ENCODE peak calls at places on chromosome 4, in seven cellular contexts. Q, B, O, R, X, F and S are unnamed samples.

GRCh38 chr4:90185416-90185815 is 58.2 kb downstream of the CCSER1 start:
- DNase-seq in Q (no peak), B (no peak), O (no peak), R (no peak), X (no peak), F (no peak), S (no peak)

GRCh38 chr4:53173576-53173975 is 192.3 kb downstream of the SCFD2 start:
- DNase-seq in Q (no peak), B (no peak), O (no peak), R (no peak), X (no peak), F (no peak), S (no peak)

GRCh38 chr4:140049024-140049923 is 104.7 kb downstream of the MAML3 start:
- DNase-seq in Q (no peak), B (peak; percentile 62), O (no peak), R (peak; percentile 59), X (no peak), F (no peak), S (no peak)

GRCh38 chr4:20408596-20408995 is 156.9 kb downstream of the SLIT2 start:
- DNase-seq in Q (no peak), B (no peak), O (no peak), R (peak; percentile 34), X (no peak), F (no peak), S (no peak)

GRCh38 chr4:13328591-13328990 is 155.5 kb downstream of the RAB28 start:
- DNase-seq in Q (no peak), B (no peak), O (no peak), R (no peak), X (no peak), F (no peak), S (no peak)

GRCh38 chr4:105145913-105146285 is 777 bp upstream of the TET2 start:
- DNase-seq in Q (peak; percentile 6), B (no peak), O (peak; percentile 48), R (no peak), X (no peak), F (no peak), S (peak; percentile 64)

GRCh38 chr4:153222790-153223417 is 18.7 kb downstream of the TRIM2 start:
- DNase-seq in Q (peak; percentile 38), B (peak; percentile 77), O (peak; percentile 46), R (peak; percentile 53), X (peak; percentile 30), F (no peak), S (peak; percentile 40)

GRCh38 chr4:48093949-48094550 is 40.0 kb downstream of the TXK start:
- DNase-seq in Q (peak; percentile 49), B (no peak), O (no peak), R (no peak), X (no peak), F (peak; percentile 10), S (no peak)

GRCh38 chr4:184728858-184729257 is 5.0 kb downstream of the CENPU start:
- DNase-seq in Q (no peak), B (no peak), O (no peak), R (peak; percentile 44), X (no peak), F (no peak), S (no peak)

GRCh38 chr4:133320576-133321170 is 171.6 kb downstream of the PCDH10 start:
- DNase-seq in Q (peak; percentile 41), B (no peak), O (no peak), R (peak; percentile 42), X (no peak), F (no peak), S (no peak)

GRCh38 chr4:71411976-71412375 is 73.2 kb downstream of the SLC4A4 start:
- DNase-seq in Q (no peak), B (no peak), O (no peak), R (peak; percentile 13), X (no peak), F (no peak), S (no peak)